ENCODE peak calls at places on chromosomes 4 and X, in four cellular contexts. One of them, this sample, is unnamed.

GRCh38 chr4:173119818-173120217 is 48.8 kb upstream of the GALNT7 start:
- DNase-seq in endothelial cell: no peak
- DNase-seq in WTC11: no peak
- DNase-seq in occipital lobe: no peak
- DNase-seq in this sample: no peak

GRCh38 chrX:97322401-97322800 is 438.7 kb downstream of the RPA4 start:
- DNase-seq in occipital lobe: no peak
- DNase-seq in WTC11: no peak
- DNase-seq in endothelial cell: no peak
- DNase-seq in this sample: no peak

GRCh38 chr4:56424697-56425514 is 10.5 kb downstream of the PPAT start:
- DNase-seq in endothelial cell: peak; percentile 21
- DNase-seq in occipital lobe: no peak
- DNase-seq in WTC11: no peak
- DNase-seq in this sample: peak; percentile 0

GRCh38 chr4:21947768-21948346 is 715 bp downstream of the KCNIP4 start:
- DNase-seq in occipital lobe: no peak
- DNase-seq in WTC11: no peak
- DNase-seq in endothelial cell: no peak
- DNase-seq in this sample: no peak

GRCh38 chrX:22037911-22038537 is 5.9 kb downstream of the PHEX start:
- DNase-seq in endothelial cell: no peak
- DNase-seq in occipital lobe: no peak
- DNase-seq in WTC11: no peak
- DNase-seq in this sample: no peak

GRCh38 chr4:149790172-149790907 is 25.3 kb downstream of the IQCM start:
- DNase-seq in WTC11: no peak
- DNase-seq in endothelial cell: no peak
- DNase-seq in occipital lobe: no peak
- DNase-seq in this sample: no peak

GRCh38 chrX:154547245-154548027 is at the start of gene IKBKG:
- DNase-seq in occipital lobe: peak; percentile 89
- DNase-seq in WTC11: peak; percentile 84
- DNase-seq in endothelial cell: peak; percentile 77
- DNase-seq in this sample: peak; percentile 79

GRCh38 chr4:73139245-73139644 is 69.7 kb upstream of the COX18 start:
- DNase-seq in WTC11: no peak
- DNase-seq in occipital lobe: no peak
- DNase-seq in endothelial cell: no peak
- DNase-seq in this sample: no peak

GRCh38 chrX:107674480-107675364 is 46.4 kb downstream of the PRPS1 start:
- DNase-seq in occipital lobe: no peak
- DNase-seq in endothelial cell: no peak
- DNase-seq in WTC11: no peak
- DNase-seq in this sample: peak; percentile 61

GRCh38 chrX:3651272-3651671 is 62.2 kb downstream of the PRKX start:
- DNase-seq in endothelial cell: no peak
- DNase-seq in occipital lobe: no peak
- DNase-seq in WTC11: no peak
- DNase-seq in this sample: no peak

GRCh38 chrX:69025802-69026301 is 139.4 kb downstream of the PJA1 start:
- DNase-seq in WTC11: no peak
- DNase-seq in occipital lobe: no peak
- DNase-seq in endothelial cell: no peak
- DNase-seq in this sample: no peak

GRCh38 chrX:151386838-151387459 is 10.1 kb upstream of the VMA21 start:
- DNase-seq in endothelial cell: no peak
- DNase-seq in occipital lobe: no peak
- DNase-seq in WTC11: no peak
- DNase-seq in this sample: no peak

GRCh38 chrX:22652596-22652995 is 347.2 kb upstream of the DDX53 start:
- DNase-seq in occipital lobe: no peak
- DNase-seq in WTC11: peak; percentile 18
- DNase-seq in endothelial cell: no peak
- DNase-seq in this sample: no peak

GRCh38 chr4:70544279-70544870 is 26.0 kb downstream of the AMTN start:
- DNase-seq in endothelial cell: peak; percentile 9
- DNase-seq in WTC11: no peak
- DNase-seq in occipital lobe: no peak
- DNase-seq in this sample: no peak

GRCh38 chrX:120213438-120214265 is 37.0 kb upstream of the ZBTB33 start:
- DNase-seq in endothelial cell: peak; percentile 55
- DNase-seq in occipital lobe: peak; percentile 5
- DNase-seq in WTC11: peak; percentile 63
- DNase-seq in this sample: peak; percentile 10

GRCh38 chr4:3461515-3462291 is 1.4 kb upstream of the DOK7 start:
- DNase-seq in occipital lobe: peak; percentile 29
- DNase-seq in WTC11: no peak
- DNase-seq in endothelial cell: no peak
- DNase-seq in this sample: peak; percentile 18

GRCh38 chrX:68686684-68687045 is 39.2 kb downstream of the STARD8 start:
- DNase-seq in WTC11: no peak
- DNase-seq in occipital lobe: no peak
- DNase-seq in endothelial cell: no peak
- DNase-seq in this sample: no peak